ENCODE peak calls at places on chromosomes 5 and 9, in seven cellular contexts. O, K, Y, P, W, A and T are unnamed samples.

GRCh38 chr5:66285343-66285942 is 141.3 kb downstream of the SREK1 start:
- DNase-seq in K (no peak), O (no peak), W (no peak), P (no peak), Y (no peak), A (no peak), T (no peak)

GRCh38 chr5:128551476-128551875 is 13.4 kb upstream of the FBN2 start:
- DNase-seq in W (no peak), P (no peak), Y (no peak), O (no peak), A (no peak), K (no peak), T (no peak)

GRCh38 chr5:132056610-132057497 is 3.6 kb upstream of the IL3 start:
- DNase-seq in A (peak), W (peak), Y (peak), K (no peak), O (no peak), P (peak), T (no peak)

GRCh38 chr5:147532157-147532556 is 22.3 kb upstream of the DPYSL3 start:
- DNase-seq in A (no peak), W (no peak), O (peak), K (no peak), P (no peak), Y (no peak), T (no peak)

GRCh38 chr9:113906411-113907110 is 30.5 kb downstream of the ZNF618 start:
- DNase-seq in Y (no peak), P (no peak), W (no peak), O (peak), K (no peak), A (no peak), T (no peak)

GRCh38 chr5:157559301-157559700 is 16.3 kb downstream of the ADAM19 start:
- DNase-seq in A (no peak), Y (no peak), K (no peak), W (no peak), P (no peak), O (peak), T (no peak)

GRCh38 chr5:54317511-54318260 is 7.3 kb upstream of the ARL15 start:
- DNase-seq in A (no peak), K (no peak), Y (no peak), W (no peak), P (no peak), O (peak), T (no peak)

GRCh38 chr9:110058304-110058953 is 149.5 kb downstream of the C9orf152 start:
- DNase-seq in O (peak), A (no peak), K (peak), P (no peak), Y (no peak), W (peak), T (no peak)

GRCh38 chr5:134112726-134113571 is 1.5 kb upstream of the TCF7 start:
- DNase-seq in A (no peak), Y (no peak), O (no peak), P (no peak), W (no peak), K (no peak), T (no peak)

GRCh38 chr5:136890431-136891148 is 525.2 kb upstream of the TRPC7 start:
- DNase-seq in Y (no peak), A (no peak), P (no peak), W (no peak), K (no peak), O (no peak), T (no peak)

GRCh38 chr5:93924628-93925027 is 183.2 kb upstream of the POU5F2 start:
- DNase-seq in Y (no peak), K (no peak), W (no peak), A (no peak), P (no peak), O (peak), T (no peak)

GRCh38 chr5:139689631-139690384 is 41.7 kb downstream of the CXXC5 start:
- DNase-seq in K (peak), O (peak), Y (no peak), P (no peak), W (peak), A (no peak), T (no peak)

GRCh38 chr9:117768740-117769400 is 64.7 kb downstream of the TLR4 start:
- DNase-seq in P (no peak), K (no peak), Y (no peak), O (no peak), W (no peak), A (no peak), T (no peak)

GRCh38 chr5:178995341-178995690 is 196 bp upstream of the GRM6 start:
- DNase-seq in O (no peak), A (no peak), P (no peak), Y (no peak), K (no peak), W (no peak), T (no peak)
- H3K4me3 ChIP-seq in O (no peak), A (no peak), P (no peak), Y (no peak), K (no peak), W (no peak), T (no peak)

DNA sequence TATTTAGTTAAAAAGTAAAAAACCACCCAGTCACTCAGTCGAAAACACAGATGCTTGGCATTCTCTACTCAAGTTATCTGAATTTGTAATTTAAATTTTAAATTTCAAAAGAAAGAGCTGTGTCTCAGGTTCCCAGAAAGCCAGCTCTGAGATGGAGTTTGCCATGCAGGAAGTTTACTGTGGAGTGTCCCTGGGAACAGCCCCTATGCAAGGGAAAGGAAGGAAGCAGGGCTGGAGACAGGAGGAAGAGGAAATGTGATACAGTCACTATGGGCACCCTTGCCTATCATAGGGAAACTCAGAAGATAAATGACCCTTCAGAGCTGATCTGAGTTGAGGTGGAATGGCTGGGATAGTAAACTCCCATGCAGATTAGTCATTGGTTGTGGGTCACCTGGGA is 408.8 kb upstream of the ACTBL2 start:
- DNase-seq in Y (no peak), W (no peak), K (no peak), P (no peak), A (no peak), O (no peak), T (no peak)
- H3K4me3 ChIP-seq in Y (no peak), W (no peak), K (no peak), P (no peak), A (no peak), O (no peak), T (no peak)

DNA sequence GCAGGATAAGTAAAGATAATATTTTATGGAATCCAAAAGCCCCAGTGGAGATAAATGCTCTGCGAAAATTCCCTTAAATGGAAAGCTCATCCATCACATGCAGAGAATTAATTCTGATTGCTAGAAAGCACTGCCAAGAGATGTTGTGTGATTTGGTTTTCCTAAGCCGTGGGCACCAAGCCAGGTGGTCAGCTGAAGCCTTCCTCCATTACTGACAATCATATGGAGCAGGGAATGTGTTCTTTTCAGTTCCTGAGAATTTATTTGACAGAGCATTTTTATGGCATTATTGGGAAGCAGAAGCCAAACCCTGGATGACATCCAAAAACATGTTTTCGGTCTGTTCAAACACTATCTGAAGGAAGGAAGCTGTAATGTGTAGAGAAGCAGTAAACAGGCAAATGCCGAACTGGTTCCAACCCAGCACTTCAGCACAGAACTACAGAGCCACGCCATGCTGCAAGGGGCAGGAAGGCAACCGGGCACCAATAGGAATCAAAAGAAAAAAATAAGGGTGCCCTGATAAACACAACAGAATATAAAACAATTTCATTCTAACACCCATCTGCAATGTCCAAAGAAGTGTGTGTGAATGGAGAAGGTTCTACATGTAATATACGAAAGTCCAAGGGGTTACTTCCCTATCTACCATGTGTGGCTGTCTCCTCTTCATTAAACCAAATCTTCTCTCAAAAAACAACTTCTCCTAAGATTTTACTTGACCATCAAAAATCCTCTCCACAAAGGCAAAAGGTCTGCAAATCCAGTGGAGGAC is 12.3 kb downstream of the ARSB start:
- DNase-seq in O (peak), W (no peak), A (no peak), P (no peak), Y (peak), K (no peak), T (peak)
- H3K4me3 ChIP-seq in O (no peak), W (no peak), A (peak), P (no peak), Y (no peak), K (no peak), T (peak)

GRCh38 chr9:89999534-90000370 is 394.9 kb downstream of the GADD45G start:
- DNase-seq in Y (peak), K (peak), P (peak), A (no peak), O (peak), W (peak), T (peak)

GRCh38 chr9:90000925-90001324 is 396.1 kb downstream of the GADD45G start:
- DNase-seq in P (no peak), Y (no peak), A (no peak), K (no peak), O (no peak), W (no peak), T (no peak)

GRCh38 chr9:89996717-89997116 is 391.9 kb downstream of the GADD45G start:
- DNase-seq in K (no peak), P (no peak), W (no peak), Y (no peak), A (no peak), O (no peak), T (no peak)

GRCh38 chr9:90001756-90002155 is 396.9 kb downstream of the GADD45G start:
- DNase-seq in K (no peak), P (no peak), W (no peak), A (no peak), O (no peak), Y (no peak), T (no peak)

GRCh38 chr9:89999176-89999533 is 394.3 kb downstream of the GADD45G start:
- DNase-seq in Y (no peak), A (no peak), P (peak), W (no peak), O (no peak), K (no peak), T (no peak)
- H3K4me3 ChIP-seq in Y (no peak), A (no peak), P (no peak), W (no peak), O (no peak), K (no peak), T (no peak)

GRCh38 chr5:175606409-175606808 is 51.5 kb upstream of the HRH2 start:
- DNase-seq in Y (no peak), O (no peak), A (no peak), P (no peak), K (no peak), W (no peak), T (no peak)

GRCh38 chr5:175609504-175609903 is 48.4 kb upstream of the HRH2 start:
- DNase-seq in O (no peak), Y (no peak), K (no peak), A (no peak), W (no peak), P (no peak), T (no peak)

GRCh38 chr5:175602171-175602570 is 55.7 kb upstream of the HRH2 start:
- DNase-seq in O (no peak), Y (no peak), P (no peak), W (no peak), K (no peak), A (no peak), T (no peak)

GRCh38 chr5:175599210-175599609 is 58.7 kb upstream of the HRH2 start:
- DNase-seq in K (no peak), P (no peak), W (no peak), O (no peak), A (no peak), Y (no peak), T (no peak)

DNA sequence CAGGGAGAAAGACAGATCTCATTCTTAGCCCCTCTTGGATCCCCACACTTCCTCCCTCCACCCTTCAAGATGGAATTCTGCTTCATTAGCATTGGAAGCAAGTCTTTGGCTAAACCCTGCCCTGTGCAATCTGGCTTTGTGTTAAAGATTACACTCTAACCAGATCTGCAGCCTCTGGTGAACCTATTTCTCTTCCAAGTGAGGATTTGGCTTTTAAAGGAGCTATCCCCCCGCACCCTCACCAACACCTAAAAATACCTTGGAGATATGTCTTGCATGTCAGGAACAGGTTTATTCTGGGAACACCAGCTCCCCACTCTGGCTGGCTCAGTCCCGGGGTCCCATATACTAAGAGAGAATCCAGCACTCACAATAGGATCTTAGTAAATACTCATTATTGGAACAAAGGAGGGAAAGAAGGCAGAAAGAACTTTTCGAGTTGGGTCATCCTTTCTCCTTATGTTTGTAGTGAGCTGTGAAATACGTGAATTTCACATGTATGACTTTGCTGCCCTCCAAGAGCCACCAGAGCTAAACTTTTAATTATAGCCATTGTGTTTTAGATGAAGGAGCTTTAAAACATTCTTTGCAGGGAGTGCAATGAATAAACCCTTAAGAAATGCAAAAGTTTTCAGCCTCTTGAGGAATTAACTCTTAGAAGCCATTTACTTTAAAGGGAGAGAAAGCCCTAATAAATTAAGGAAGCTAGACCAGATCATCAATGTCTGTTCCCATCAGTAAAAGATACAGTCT is 53.7 kb upstream of the HRH2 start:
- DNase-seq in W (no peak), P (no peak), Y (no peak), A (no peak), O (no peak), K (no peak), T (peak)
- H3K4me3 ChIP-seq in W (no peak), P (no peak), Y (no peak), A (no peak), O (no peak), K (no peak), T (no peak)

DNA sequence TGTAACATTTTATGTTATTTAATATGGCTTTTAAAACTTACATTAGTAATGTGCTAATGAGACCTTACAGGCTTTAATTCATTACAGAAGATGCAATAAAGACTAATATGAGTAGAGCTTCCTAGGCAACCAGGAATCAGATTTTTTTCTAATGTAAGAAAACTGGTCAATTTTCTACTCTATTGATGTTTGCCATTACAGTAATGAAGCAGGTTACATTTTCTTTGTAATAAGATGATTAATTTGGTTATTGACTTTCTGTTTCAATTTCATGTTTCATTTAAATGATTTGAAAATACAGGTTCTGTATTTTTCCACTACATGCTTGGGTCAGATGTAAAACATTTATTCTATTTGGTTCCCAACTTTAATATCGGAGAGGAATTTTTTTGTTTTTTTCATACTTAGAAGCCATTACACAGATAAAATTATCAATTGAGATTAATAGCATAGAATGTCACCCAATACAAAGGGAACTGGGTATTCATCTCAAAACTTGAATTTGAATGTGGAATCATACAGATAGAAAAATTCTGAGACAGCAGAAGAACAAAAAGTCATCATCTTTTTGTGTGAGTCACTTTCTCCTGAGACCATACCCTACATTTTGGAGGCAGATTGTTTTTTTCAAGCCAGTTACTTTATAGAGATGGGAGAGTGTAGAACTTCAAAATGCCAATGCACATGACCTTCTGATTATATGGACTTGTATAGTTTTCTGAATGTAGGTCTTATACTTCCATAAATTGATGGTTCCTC is 133.6 kb upstream of the HMHB1 start:
- DNase-seq in P (no peak), W (no peak), A (no peak), Y (no peak), K (no peak), O (no peak), T (no peak)
- H3K4me3 ChIP-seq in P (no peak), W (no peak), A (no peak), Y (no peak), K (no peak), O (no peak), T (no peak)